ENCODE peak calls at places on chromosomes 2 and 18, in seven cellular contexts. N, B, K, Y, O, A and E are unnamed samples.

GRCh38 chr18:13359195-13359594 is 140.6 kb downstream of the LDLRAD4 start:
- DNase-seq in B (no peak), O (no peak), N (no peak), A (no peak), Y (no peak), K (no peak), E (no peak)

GRCh38 chr2:179837408-179837807 is 24.0 kb downstream of the ZNF385B start:
- DNase-seq in A (no peak), B (no peak), N (no peak), O (no peak), K (peak; percentile 91), Y (no peak), E (no peak)

GRCh38 chr18:34299828-34300227 is 75.1 kb upstream of the NOL4 start:
- DNase-seq in A (no peak), O (no peak), Y (no peak), B (no peak), N (no peak), K (no peak), E (no peak)

GRCh38 chr2:229445013-229445412 is 173.9 kb upstream of the PID1 start:
- DNase-seq in A (peak; percentile 92), N (no peak), K (peak; percentile 89), B (no peak), O (no peak), Y (peak; percentile 56), E (peak; percentile 24)

GRCh38 chr18:9475643-9476580 is 599 bp downstream of the RALBP1 start:
- DNase-seq in K (peak; percentile 45), B (peak; percentile 57), A (no peak), Y (peak; percentile 6), N (peak; percentile 32), O (no peak), E (no peak)

GRCh38 chr2:218317232-218317630 is 24.9 kb upstream of the TMBIM1 start:
- DNase-seq in Y (no peak), N (no peak), B (no peak), O (no peak), K (no peak), A (no peak), E (no peak)

GRCh38 chr2:23499419-23499818 is 114.4 kb downstream of the KLHL29 start:
- DNase-seq in B (no peak), A (no peak), K (no peak), O (no peak), N (no peak), Y (no peak), E (no peak)

GRCh38 chr2:72718906-72719305 is 106.9 kb downstream of the EXOC6B start:
- DNase-seq in A (no peak), O (no peak), B (no peak), N (no peak), K (peak; percentile 24), Y (no peak), E (no peak)

GRCh38 chr2:100919316-100919715 is 82.8 kb upstream of the RPL31 start:
- DNase-seq in Y (no peak), N (peak; percentile 19), K (no peak), B (no peak), A (no peak), O (peak; percentile 67), E (no peak)

GRCh38 chr2:177078416-177078815 is 134.2 kb upstream of the HNRNPA3 start:
- DNase-seq in N (no peak), B (no peak), K (peak; percentile 9), O (no peak), Y (no peak), A (peak; percentile 98), E (peak; percentile 76)

GRCh38 chr2:127043367-127044164 is 63.4 kb downstream of the BIN1 start:
- DNase-seq in A (peak; percentile 59), Y (no peak), O (no peak), B (no peak), N (peak; percentile 30), K (no peak), E (no peak)

GRCh38 chr18:60196818-60197217 is 175.8 kb downstream of the MC4R start:
- DNase-seq in O (no peak), Y (no peak), K (no peak), N (no peak), A (no peak), B (no peak), E (no peak)

GRCh38 chr2:234422242-234422641 is 74.6 kb downstream of the ARL4C start:
- DNase-seq in K (peak; percentile 97), O (no peak), B (no peak), A (no peak), N (no peak), Y (peak; percentile 85), E (peak; percentile 31)

GRCh38 chr2:86000131-86000937 is 105.4 kb downstream of the POLR1A start:
- DNase-seq in Y (no peak), O (no peak), K (no peak), B (no peak), N (no peak), A (no peak), E (no peak)

GRCh38 chr2:62505649-62506420 is at the start of gene TMEM17:
- DNase-seq in K (peak; percentile 66), N (peak; percentile 94), O (peak; percentile 94), Y (peak; percentile 81), A (peak; percentile 97), B (peak; percentile 43), E (peak; percentile 87)

GRCh38 chr2:660477-661214 is 16.6 kb downstream of the TMEM18 start:
- DNase-seq in B (no peak), Y (no peak), A (no peak), O (peak; percentile 63), K (no peak), N (no peak), E (no peak)

GRCh38 chr18:58618822-58619553 is 9.9 kb downstream of the ALPK2 start:
- DNase-seq in N (no peak), A (no peak), O (no peak), Y (no peak), B (no peak), K (peak; percentile 24), E (no peak)

GRCh38 chr18:11548940-11549551 is 60.4 kb upstream of the SLC35G4 start:
- DNase-seq in O (no peak), Y (no peak), N (no peak), A (no peak), B (no peak), K (no peak), E (no peak)

GRCh38 chr2:172556284-172557033 is 569 bp downstream of the PDK1 start:
- DNase-seq in Y (peak; percentile 13), N (no peak), K (peak; percentile 59), B (peak; percentile 80), O (peak; percentile 78), A (peak; percentile 74), E (peak; percentile 77)

GRCh38 chr2:121333231-121333630 is 48.2 kb upstream of the TFCP2L1 start:
- DNase-seq in N (no peak), B (no peak), K (no peak), A (peak; percentile 40), Y (no peak), O (no peak), E (no peak)

GRCh38 chr2:43152711-43153627 is 73.4 kb downstream of the ZFP36L2 start:
- DNase-seq in O (no peak), B (no peak), N (peak; percentile 39), K (no peak), A (no peak), Y (no peak), E (no peak)

GRCh38 chr2:217099561-217099960 is 239.7 kb upstream of the TNP1 start:
- DNase-seq in B (no peak), Y (no peak), O (no peak), K (peak; percentile 22), N (no peak), A (no peak), E (no peak)

GRCh38 chr18:57621252-57621607 is 406 bp downstream of the NARS1 start:
- DNase-seq in B (no peak), N (peak; percentile 60), O (no peak), Y (no peak), K (no peak), A (no peak), E (no peak)

GRCh38 chr2:64950226-64951160 is 38.7 kb upstream of the SLC1A4 start:
- DNase-seq in Y (no peak), O (no peak), B (no peak), N (no peak), K (peak; percentile 27), A (no peak), E (no peak)